ENCODE peak calls at places on chromosome 9, in five cellular contexts. Z is transverse colon; S is CD8-positive, alpha-beta memory T cell; A is lower leg skin; J is psoas muscle. P is an unnamed sample.

GRCh38 chr9:36142510-36143161 is 6.1 kb downstream of the GLIPR2 start:
- DNase-seq in Z (peak; percentile 42), S (no peak), A (no peak), J (no peak), P (no peak)

GRCh38 chr9:76729116-76729515 is 35.1 kb upstream of the PCA3 start:
- DNase-seq in Z (no peak), S (no peak), A (no peak), J (no peak), P (no peak)

GRCh38 chr9:136353757-136354488 is 9.6 kb downstream of the DNLZ start:
- DNase-seq in Z (no peak), S (no peak), A (no peak), J (no peak), P (no peak)

GRCh38 chr9:14352549-14352948 is 38.6 kb upstream of the NFIB start:
- DNase-seq in Z (no peak), S (no peak), A (peak; percentile 10), J (no peak), P (no peak)

GRCh38 chr9:94030318-94031179 is 53.7 kb upstream of the PTPDC1 start:
- DNase-seq in Z (peak; percentile 87), S (peak; percentile 73), A (peak; percentile 80), J (peak; percentile 92), P (peak; percentile 89)

GRCh38 chr9:133509179-133510083 is 15.3 kb downstream of the MYMK start:
- DNase-seq in Z (peak; percentile 70), S (no peak), A (no peak), J (peak; percentile 29), P (no peak)

GRCh38 chr9:99046068-99046467 is 58.8 kb upstream of the TGFBR1 start:
- DNase-seq in Z (no peak), S (no peak), A (no peak), J (no peak), P (no peak)

GRCh38 chr9:70924905-70925547 is 196.4 kb downstream of the TRPM3 start:
- DNase-seq in Z (peak; percentile 27), S (no peak), A (peak; percentile 41), J (no peak), P (peak; percentile 10)

GRCh38 chr9:35338086-35338485 is 151.8 kb upstream of the RUSC2 start:
- DNase-seq in Z (no peak), S (no peak), A (no peak), J (no peak), P (no peak)

GRCh38 chr9:106403081-106403480 is 459.9 kb upstream of the ZNF462 start:
- DNase-seq in Z (no peak), S (no peak), A (no peak), J (no peak), P (no peak)

GRCh38 chr9:129465834-129466535 is 154.9 kb downstream of the C9orf50 start:
- DNase-seq in Z (no peak), S (no peak), A (no peak), J (no peak), P (no peak)

GRCh38 chr9:83706703-83707517 is 848 bp downstream of the UBQLN1 start:
- DNase-seq in Z (peak; percentile 35), S (peak; percentile 60), A (peak; percentile 26), J (peak; percentile 75), P (peak; percentile 70)

GRCh38 chr9:136614967-136615623 is 47.6 kb upstream of the EGFL7 start:
- DNase-seq in Z (peak; percentile 70), S (no peak), A (no peak), J (no peak), P (no peak)

GRCh38 chr9:36597412-36598178 is 24.9 kb downstream of the MELK start:
- DNase-seq in Z (no peak), S (no peak), A (no peak), J (no peak), P (no peak)

DNA sequence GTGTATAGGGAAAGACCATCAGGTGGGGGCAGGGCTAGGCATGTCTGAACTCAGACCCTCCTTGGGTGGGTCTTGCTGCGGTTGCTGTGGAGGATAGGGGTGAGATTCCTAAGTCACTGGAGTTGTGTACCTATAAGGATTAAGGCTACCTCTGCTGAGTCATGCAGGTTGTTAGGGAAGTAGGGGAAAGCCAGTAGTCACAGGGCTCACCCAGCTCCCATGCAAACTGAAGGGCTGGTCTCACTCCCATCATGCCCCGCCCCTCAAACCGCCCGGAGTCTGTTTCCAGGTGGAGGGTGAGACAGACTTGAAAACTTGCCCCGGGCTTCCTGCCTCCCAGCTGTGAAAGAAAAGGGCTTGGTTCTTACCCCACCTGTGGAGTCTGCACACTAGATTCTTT is 161.8 kb downstream of the CAVIN4 start:
- DNase-seq in Z (no peak), S (no peak), A (no peak), J (no peak), P (no peak)
- H3K4me3 ChIP-seq in Z (no peak overlapping the region), S (no peak overlapping the region), A (no peak overlapping the region), J (no peak overlapping the region), P (no peak overlapping the region)

GRCh38 chr9:16147726-16148125 is 594.9 kb downstream of the CCDC171 start:
- DNase-seq in Z (no peak), S (no peak), A (no peak), J (no peak), P (no peak)
- H3K4me3 ChIP-seq in Z (no peak overlapping the region), S (no peak overlapping the region), A (no peak overlapping the region), J (no peak overlapping the region), P (no peak overlapping the region)

GRCh38 chr9:80401243-80401642 is 829.5 kb downstream of the TLE4 start:
- DNase-seq in Z (no peak), S (no peak), A (no peak), J (no peak), P (no peak)
- H3K4me3 ChIP-seq in Z (no peak overlapping the region), S (no peak overlapping the region), A (no peak overlapping the region), J (no peak overlapping the region), P (no peak overlapping the region)

DNA sequence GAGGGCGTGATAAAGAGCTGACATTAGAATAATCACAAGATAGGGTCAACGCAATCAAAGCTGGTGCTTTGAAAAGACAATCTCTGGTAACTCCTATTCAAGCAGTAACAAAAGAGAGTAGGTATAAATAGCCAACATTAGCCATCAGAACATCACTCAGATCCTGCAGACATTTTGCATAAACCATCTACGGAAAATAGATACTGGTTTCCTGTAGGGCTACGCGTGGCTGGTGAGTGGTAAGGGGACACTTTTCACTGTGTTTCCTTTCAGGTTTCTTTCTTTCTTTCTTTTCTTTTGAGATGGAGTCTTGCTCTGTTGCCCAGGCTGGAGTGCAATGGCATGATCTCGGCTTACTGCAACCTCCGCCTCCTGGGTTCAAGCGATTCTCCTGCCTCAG is 22.3 kb downstream of the TTF1 start:
- DNase-seq in Z (no peak), S (no peak), A (no peak), J (no peak), P (peak; percentile 41)
- H3K4me3 ChIP-seq in Z (no peak overlapping the region), S (no peak overlapping the region), A (no peak overlapping the region), J (no peak overlapping the region), P (peak overlapping the region; percentile 28)

GRCh38 chr9:75574569-75574968 is 315.9 kb upstream of the PCSK5 start:
- DNase-seq in Z (no peak), S (no peak), A (no peak), J (no peak), P (no peak)
- H3K4me3 ChIP-seq in Z (no peak overlapping the region), S (no peak overlapping the region), A (no peak overlapping the region), J (no peak overlapping the region), P (no peak overlapping the region)

GRCh38 chr9:126722922-126723806 is 81.7 kb upstream of the ZBTB43 start:
- DNase-seq in Z (peak; percentile 61), S (peak; percentile 73), A (no peak), J (peak; percentile 73), P (peak; percentile 86)

GRCh38 chr9:126722252-126722921 is 82.5 kb upstream of the ZBTB43 start:
- DNase-seq in Z (peak; percentile 84), S (peak; percentile 88), A (peak; percentile 75), J (peak; percentile 80), P (peak; percentile 87)

GRCh38 chr9:126721531-126722098 is 83.2 kb upstream of the ZBTB43 start:
- DNase-seq in Z (no peak), S (no peak), A (no peak), J (no peak), P (no peak)

GRCh38 chr9:126724226-126724625 is 80.6 kb upstream of the ZBTB43 start:
- DNase-seq in Z (no peak), S (no peak), A (no peak), J (no peak), P (no peak)

GRCh38 chr9:126723807-126724172 is 81.0 kb upstream of the ZBTB43 start:
- DNase-seq in Z (no peak), S (no peak), A (no peak), J (no peak), P (no peak)
- H3K4me3 ChIP-seq in Z (no peak overlapping the region), S (peak overlapping the region; percentile 83), A (no peak overlapping the region), J (no peak overlapping the region), P (peak overlapping the region; percentile 84)

DNA sequence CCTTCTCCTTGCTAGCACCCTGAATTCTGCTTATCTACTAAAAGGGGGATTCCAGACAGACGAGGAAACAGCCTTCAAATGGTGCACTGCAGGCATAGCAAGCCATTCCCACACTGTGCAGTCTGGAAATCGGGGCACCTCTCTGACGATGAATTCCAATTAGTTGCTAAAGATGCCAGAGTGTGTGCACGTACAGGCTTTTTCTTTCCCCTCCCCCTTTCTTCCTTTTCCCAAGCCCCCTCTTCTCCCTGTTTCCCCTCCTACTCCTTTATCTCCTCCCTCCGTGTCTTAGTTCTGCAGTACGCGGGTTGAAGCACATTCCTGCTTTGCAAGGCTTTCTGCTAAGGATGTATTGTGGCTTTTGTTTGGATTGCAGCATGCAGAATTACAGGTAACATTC is at the start of gene GPR21:
- DNase-seq in Z (no peak), S (no peak), A (no peak), J (no peak), P (no peak)
- H3K4me3 ChIP-seq in Z (no peak within 1 kb of the TSS), S (no peak within 1 kb of the TSS), A (no peak within 1 kb of the TSS), J (peak within 1 kb of the TSS; percentile 34), P (no peak within 1 kb of the TSS)

GRCh38 chr9:127946728-127947127 is 9.1 kb upstream of the DPM2 start:
- DNase-seq in Z (no peak), S (no peak), A (no peak), J (no peak), P (no peak)

GRCh38 chr9:127945942-127946341 is 8.3 kb upstream of the DPM2 start:
- DNase-seq in Z (no peak), S (no peak), A (no peak), J (no peak), P (no peak)

GRCh38 chr9:127949827-127950512 is 12.3 kb upstream of the DPM2 start:
- DNase-seq in Z (no peak), S (no peak), A (no peak), J (no peak), P (no peak)

GRCh38 chr9:127950513-127951210 is 13.0 kb upstream of the DPM2 start:
- DNase-seq in Z (no peak), S (no peak), A (no peak), J (no peak), P (no peak)

GRCh38 chr9:127947841-127948710 is 10.4 kb upstream of the DPM2 start:
- DNase-seq in Z (no peak), S (no peak), A (no peak), J (no peak), P (no peak)
- H3K4me3 ChIP-seq in Z (no peak overlapping the region), S (no peak overlapping the region), A (no peak overlapping the region), J (no peak overlapping the region), P (no peak overlapping the region)

GRCh38 chr9:85185486-85186217 is 516.1 kb downstream of the NTRK2 start:
- DNase-seq in Z (no peak), S (no peak), A (no peak), J (no peak), P (no peak)

GRCh38 chr9:85186218-85186585 is 516.7 kb downstream of the NTRK2 start:
- DNase-seq in Z (no peak), S (no peak), A (no peak), J (no peak), P (no peak)

GRCh38 chr9:85178486-85178885 is 509.0 kb downstream of the NTRK2 start:
- DNase-seq in Z (no peak), S (no peak), A (no peak), J (no peak), P (no peak)

GRCh38 chr9:85182381-85182780 is 512.9 kb downstream of the NTRK2 start:
- DNase-seq in Z (no peak), S (no peak), A (no peak), J (no peak), P (no peak)
- H3K4me3 ChIP-seq in Z (no peak overlapping the region), S (no peak overlapping the region), A (no peak overlapping the region), J (no peak overlapping the region), P (no peak overlapping the region)